ENCODE peak calls at places on chromosomes 2 and 18, in eight cellular contexts. One of them, this sample, is unnamed.

GRCh38 chr2:144835634-144836351 is 315.9 kb upstream of the ZEB2 start:
- DNase-seq in cardiac fibroblast: peak; percentile 35
- DNase-seq in A549: no peak
- DNase-seq in astrocyte: peak; percentile 46
- DNase-seq in lower lobe of right lung: no peak
- DNase-seq in Caco-2: no peak
- DNase-seq in fibroblast of lung: peak; percentile 11
- DNase-seq in neural crest cell: no peak
- DNase-seq in this sample: no peak

GRCh38 chr18:47151457-47151856 is 1.2 kb upstream of the HDHD2 start:
- DNase-seq in neural crest cell: no peak
- DNase-seq in fibroblast of lung: no peak
- DNase-seq in lower lobe of right lung: no peak
- DNase-seq in Caco-2: no peak
- DNase-seq in astrocyte: no peak
- DNase-seq in A549: no peak
- DNase-seq in cardiac fibroblast: no peak
- DNase-seq in this sample: no peak

GRCh38 chr2:8003462-8004075 is 678.3 kb upstream of the ID2 start:
- DNase-seq in fibroblast of lung: peak; percentile 78
- DNase-seq in astrocyte: peak; percentile 52
- DNase-seq in neural crest cell: no peak
- DNase-seq in Caco-2: no peak
- DNase-seq in lower lobe of right lung: no peak
- DNase-seq in A549: no peak
- DNase-seq in cardiac fibroblast: peak; percentile 39
- DNase-seq in this sample: no peak

GRCh38 chr2:104049433-104049832 is 804.5 kb upstream of the POU3F3 start:
- DNase-seq in lower lobe of right lung: no peak
- DNase-seq in fibroblast of lung: no peak
- DNase-seq in Caco-2: no peak
- DNase-seq in astrocyte: no peak
- DNase-seq in A549: no peak
- DNase-seq in neural crest cell: no peak
- DNase-seq in cardiac fibroblast: no peak
- DNase-seq in this sample: no peak

GRCh38 chr2:14358774-14359173 is 273.7 kb upstream of the LRATD1 start:
- DNase-seq in cardiac fibroblast: no peak
- DNase-seq in fibroblast of lung: no peak
- DNase-seq in neural crest cell: no peak
- DNase-seq in astrocyte: no peak
- DNase-seq in lower lobe of right lung: no peak
- DNase-seq in A549: no peak
- DNase-seq in Caco-2: no peak
- DNase-seq in this sample: no peak

GRCh38 chr2:137659616-137660015 is 304.7 kb upstream of the HNMT start:
- DNase-seq in Caco-2: peak; percentile 42
- DNase-seq in astrocyte: no peak
- DNase-seq in cardiac fibroblast: peak; percentile 17
- DNase-seq in neural crest cell: no peak
- DNase-seq in lower lobe of right lung: no peak
- DNase-seq in A549: no peak
- DNase-seq in fibroblast of lung: no peak
- DNase-seq in this sample: no peak

GRCh38 chr2:97701186-97701585 is 12.2 kb upstream of the ZAP70 start:
- DNase-seq in fibroblast of lung: no peak
- DNase-seq in A549: no peak
- DNase-seq in neural crest cell: no peak
- DNase-seq in astrocyte: no peak
- DNase-seq in cardiac fibroblast: no peak
- DNase-seq in lower lobe of right lung: no peak
- DNase-seq in Caco-2: no peak
- DNase-seq in this sample: no peak

GRCh38 chr2:145431181-145431951 is 911.4 kb upstream of the ZEB2 start:
- DNase-seq in cardiac fibroblast: peak; percentile 10
- DNase-seq in neural crest cell: no peak
- DNase-seq in A549: no peak
- DNase-seq in Caco-2: no peak
- DNase-seq in fibroblast of lung: no peak
- DNase-seq in astrocyte: no peak
- DNase-seq in lower lobe of right lung: no peak
- DNase-seq in this sample: no peak

GRCh38 chr2:232502901-232503791 is 15.5 kb upstream of the ECEL1 start:
- DNase-seq in Caco-2: no peak
- DNase-seq in lower lobe of right lung: no peak
- DNase-seq in A549: peak; percentile 28
- DNase-seq in fibroblast of lung: peak; percentile 15
- DNase-seq in astrocyte: peak; percentile 22
- DNase-seq in cardiac fibroblast: peak; percentile 16
- DNase-seq in neural crest cell: peak; percentile 55
- DNase-seq in this sample: peak; percentile 54

GRCh38 chr18:57433492-57434176 is 1.5 kb upstream of the ONECUT2 start:
- DNase-seq in astrocyte: no peak
- DNase-seq in neural crest cell: peak; percentile 9
- DNase-seq in fibroblast of lung: no peak
- DNase-seq in lower lobe of right lung: no peak
- DNase-seq in cardiac fibroblast: no peak
- DNase-seq in A549: no peak
- DNase-seq in Caco-2: no peak
- DNase-seq in this sample: peak; percentile 29

GRCh38 chr2:122596541-122596940 is 841.1 kb downstream of the TSN start:
- DNase-seq in neural crest cell: no peak
- DNase-seq in fibroblast of lung: no peak
- DNase-seq in astrocyte: no peak
- DNase-seq in A549: no peak
- DNase-seq in lower lobe of right lung: no peak
- DNase-seq in cardiac fibroblast: no peak
- DNase-seq in Caco-2: no peak
- DNase-seq in this sample: no peak

GRCh38 chr2:218284106-218284811 is 8.0 kb downstream of the TMBIM1 start:
- DNase-seq in astrocyte: peak; percentile 76
- DNase-seq in Caco-2: no peak
- DNase-seq in fibroblast of lung: peak; percentile 82
- DNase-seq in cardiac fibroblast: peak; percentile 82
- DNase-seq in A549: no peak
- DNase-seq in neural crest cell: no peak
- DNase-seq in lower lobe of right lung: no peak
- DNase-seq in this sample: peak; percentile 84

GRCh38 chr2:23531280-23531679 is 146.3 kb downstream of the KLHL29 start:
- DNase-seq in Caco-2: no peak
- DNase-seq in fibroblast of lung: no peak
- DNase-seq in neural crest cell: no peak
- DNase-seq in astrocyte: no peak
- DNase-seq in A549: no peak
- DNase-seq in lower lobe of right lung: no peak
- DNase-seq in cardiac fibroblast: no peak
- DNase-seq in this sample: no peak

GRCh38 chr18:9017170-9017899 is 85.2 kb upstream of the NDUFV2 start:
- DNase-seq in astrocyte: peak; percentile 92
- DNase-seq in A549: peak; percentile 63
- DNase-seq in fibroblast of lung: peak; percentile 91
- DNase-seq in cardiac fibroblast: peak; percentile 95
- DNase-seq in lower lobe of right lung: peak; percentile 62
- DNase-seq in neural crest cell: peak; percentile 42
- DNase-seq in Caco-2: no peak
- DNase-seq in this sample: peak; percentile 78

GRCh38 chr2:146370821-146371220 is 1474.0 kb upstream of the ACVR2A start:
- DNase-seq in neural crest cell: no peak
- DNase-seq in cardiac fibroblast: peak; percentile 11
- DNase-seq in fibroblast of lung: no peak
- DNase-seq in lower lobe of right lung: no peak
- DNase-seq in astrocyte: peak; percentile 67
- DNase-seq in Caco-2: no peak
- DNase-seq in A549: no peak
- DNase-seq in this sample: no peak

GRCh38 chr2:203432811-203433210 is 102.3 kb downstream of the RAPH1 start:
- DNase-seq in A549: no peak
- DNase-seq in lower lobe of right lung: no peak
- DNase-seq in cardiac fibroblast: no peak
- DNase-seq in neural crest cell: no peak
- DNase-seq in Caco-2: no peak
- DNase-seq in fibroblast of lung: no peak
- DNase-seq in astrocyte: no peak
- DNase-seq in this sample: no peak

GRCh38 chr2:16226942-16227664 is 286.8 kb downstream of the MYCN start:
- DNase-seq in astrocyte: no peak
- DNase-seq in A549: no peak
- DNase-seq in cardiac fibroblast: no peak
- DNase-seq in fibroblast of lung: no peak
- DNase-seq in lower lobe of right lung: no peak
- DNase-seq in Caco-2: no peak
- DNase-seq in neural crest cell: no peak
- DNase-seq in this sample: no peak

GRCh38 chr2:219726916-219727315 is 99.5 kb downstream of the SLC4A3 start:
- DNase-seq in astrocyte: no peak
- DNase-seq in neural crest cell: no peak
- DNase-seq in lower lobe of right lung: no peak
- DNase-seq in cardiac fibroblast: no peak
- DNase-seq in A549: no peak
- DNase-seq in Caco-2: no peak
- DNase-seq in fibroblast of lung: no peak
- DNase-seq in this sample: no peak
- TF ChIP-seq CTCF in astrocyte: peak; percentile 11
- TF ChIP-seq CTCF in neural crest cell: no peak
- TF ChIP-seq CTCF in lower lobe of right lung: no peak
- TF ChIP-seq CTCF in cardiac fibroblast: no peak
- TF ChIP-seq CTCF in A549: no peak
- TF ChIP-seq CTCF in Caco-2: no peak
- TF ChIP-seq CTCF in fibroblast of lung: no peak
- TF ChIP-seq CTCF in this sample: no peak

DNA sequence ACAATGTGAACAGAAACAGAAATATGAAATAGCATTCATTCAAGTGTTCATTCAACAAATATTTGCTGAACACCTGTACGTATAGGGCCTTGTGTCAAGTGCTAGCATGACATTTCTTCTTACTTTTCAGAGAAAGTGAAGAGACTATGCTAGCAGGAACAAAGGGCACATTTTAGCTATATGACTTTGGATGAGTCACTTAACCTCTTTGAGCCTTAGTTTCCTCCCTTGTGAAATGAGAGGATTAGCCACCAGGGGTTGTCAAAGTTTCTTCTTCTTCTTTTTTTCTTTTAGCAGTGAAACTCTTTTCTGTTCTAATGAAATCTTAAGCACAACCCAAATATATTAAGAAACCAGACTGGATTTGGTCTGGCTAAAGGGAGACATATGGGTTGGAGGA is 53.1 kb downstream of the FIGN start:
- DNase-seq in astrocyte: peak; percentile 35
- DNase-seq in neural crest cell: no peak
- DNase-seq in lower lobe of right lung: no peak
- DNase-seq in fibroblast of lung: peak; percentile 54
- DNase-seq in Caco-2: no peak
- DNase-seq in A549: no peak
- DNase-seq in cardiac fibroblast: peak; percentile 73
- DNase-seq in this sample: no peak
- TF ChIP-seq CTCF in astrocyte: peak; percentile 21
- TF ChIP-seq CTCF in neural crest cell: peak; percentile 35
- TF ChIP-seq CTCF in lower lobe of right lung: no peak
- TF ChIP-seq CTCF in fibroblast of lung: peak; percentile 17
- TF ChIP-seq CTCF in Caco-2: no peak
- TF ChIP-seq CTCF in A549: no peak
- TF ChIP-seq CTCF in cardiac fibroblast: peak; percentile 45
- TF ChIP-seq CTCF in this sample: no peak

GRCh38 chr2:200538139-200538538 is 12.1 kb downstream of the SGO2 start:
- DNase-seq in astrocyte: no peak
- DNase-seq in Caco-2: no peak
- DNase-seq in lower lobe of right lung: no peak
- DNase-seq in cardiac fibroblast: no peak
- DNase-seq in neural crest cell: no peak
- DNase-seq in fibroblast of lung: no peak
- DNase-seq in A549: no peak
- DNase-seq in this sample: no peak

GRCh38 chr2:200533754-200534153 is 7.7 kb downstream of the SGO2 start:
- DNase-seq in cardiac fibroblast: no peak
- DNase-seq in astrocyte: no peak
- DNase-seq in neural crest cell: no peak
- DNase-seq in Caco-2: no peak
- DNase-seq in lower lobe of right lung: no peak
- DNase-seq in A549: no peak
- DNase-seq in fibroblast of lung: no peak
- DNase-seq in this sample: no peak

GRCh38 chr2:200534572-200534971 is 8.6 kb downstream of the SGO2 start:
- DNase-seq in astrocyte: no peak
- DNase-seq in neural crest cell: no peak
- DNase-seq in A549: no peak
- DNase-seq in fibroblast of lung: no peak
- DNase-seq in Caco-2: no peak
- DNase-seq in cardiac fibroblast: no peak
- DNase-seq in lower lobe of right lung: no peak
- DNase-seq in this sample: no peak
- TF ChIP-seq CTCF in astrocyte: no peak
- TF ChIP-seq CTCF in neural crest cell: no peak
- TF ChIP-seq CTCF in A549: no peak
- TF ChIP-seq CTCF in fibroblast of lung: no peak
- TF ChIP-seq CTCF in Caco-2: no peak
- TF ChIP-seq CTCF in cardiac fibroblast: no peak
- TF ChIP-seq CTCF in lower lobe of right lung: no peak
- TF ChIP-seq CTCF in this sample: no peak

GRCh38 chr18:59877366-59877765 is 22.4 kb upstream of the PMAIP1 start:
- DNase-seq in fibroblast of lung: no peak
- DNase-seq in Caco-2: no peak
- DNase-seq in A549: no peak
- DNase-seq in lower lobe of right lung: no peak
- DNase-seq in neural crest cell: no peak
- DNase-seq in cardiac fibroblast: no peak
- DNase-seq in astrocyte: no peak
- DNase-seq in this sample: no peak
- TF ChIP-seq CTCF in fibroblast of lung: no peak
- TF ChIP-seq CTCF in Caco-2: no peak
- TF ChIP-seq CTCF in A549: no peak
- TF ChIP-seq CTCF in lower lobe of right lung: no peak
- TF ChIP-seq CTCF in neural crest cell: no peak
- TF ChIP-seq CTCF in cardiac fibroblast: no peak
- TF ChIP-seq CTCF in astrocyte: no peak
- TF ChIP-seq CTCF in this sample: no peak

GRCh38 chr2:86251840-86252266 is 52.6 kb downstream of the MRPL35 start:
- DNase-seq in Caco-2: no peak
- DNase-seq in fibroblast of lung: no peak
- DNase-seq in lower lobe of right lung: no peak
- DNase-seq in neural crest cell: no peak
- DNase-seq in cardiac fibroblast: no peak
- DNase-seq in astrocyte: no peak
- DNase-seq in A549: no peak
- DNase-seq in this sample: no peak

GRCh38 chr2:86253424-86253823 is 54.2 kb downstream of the MRPL35 start:
- DNase-seq in Caco-2: no peak
- DNase-seq in fibroblast of lung: no peak
- DNase-seq in astrocyte: no peak
- DNase-seq in lower lobe of right lung: no peak
- DNase-seq in cardiac fibroblast: no peak
- DNase-seq in A549: no peak
- DNase-seq in neural crest cell: no peak
- DNase-seq in this sample: no peak

GRCh38 chr2:86254576-86255538 is 55.6 kb downstream of the MRPL35 start:
- DNase-seq in cardiac fibroblast: no peak
- DNase-seq in astrocyte: no peak
- DNase-seq in lower lobe of right lung: peak; percentile 56
- DNase-seq in neural crest cell: no peak
- DNase-seq in Caco-2: no peak
- DNase-seq in fibroblast of lung: no peak
- DNase-seq in A549: no peak
- DNase-seq in this sample: no peak

GRCh38 chr2:86249176-86249842 is 50.1 kb downstream of the MRPL35 start:
- DNase-seq in Caco-2: no peak
- DNase-seq in lower lobe of right lung: no peak
- DNase-seq in astrocyte: peak; percentile 84
- DNase-seq in cardiac fibroblast: peak; percentile 84
- DNase-seq in neural crest cell: no peak
- DNase-seq in A549: no peak
- DNase-seq in fibroblast of lung: peak; percentile 65
- DNase-seq in this sample: peak; percentile 49

GRCh38 chr2:86249843-86250402 is 50.7 kb downstream of the MRPL35 start:
- DNase-seq in Caco-2: no peak
- DNase-seq in cardiac fibroblast: peak; percentile 14
- DNase-seq in fibroblast of lung: no peak
- DNase-seq in A549: no peak
- DNase-seq in astrocyte: no peak
- DNase-seq in neural crest cell: no peak
- DNase-seq in lower lobe of right lung: no peak
- DNase-seq in this sample: peak; percentile 52
- TF ChIP-seq CTCF in Caco-2: no peak
- TF ChIP-seq CTCF in cardiac fibroblast: peak; percentile 1
- TF ChIP-seq CTCF in fibroblast of lung: no peak
- TF ChIP-seq CTCF in A549: no peak
- TF ChIP-seq CTCF in astrocyte: no peak
- TF ChIP-seq CTCF in neural crest cell: no peak
- TF ChIP-seq CTCF in lower lobe of right lung: no peak
- TF ChIP-seq CTCF in this sample: peak; percentile 47